ENCODE peak calls at places on chromosome 12, in six cellular contexts. Z, R, W, Q, M and J are unnamed samples.

GRCh38 chr12:96044017-96044985 is 8.9 kb upstream of the LTA4H start:
- DNase-seq in Z (peak), R (peak), W (peak), Q (no peak), M (no peak), J (no peak)

GRCh38 chr12:98490491-98491453 is 24.6 kb upstream of the TMPO start:
- DNase-seq in Z (peak), R (peak), W (peak), Q (peak), M (peak), J (peak)

GRCh38 chr12:49961993-49962764 is 507 bp downstream of the AQP5 start:
- DNase-seq in Z (no peak), R (no peak), W (no peak), Q (no peak), M (no peak), J (no peak)

GRCh38 chr12:130280226-130280625 is 57.5 kb upstream of the PIWIL1 start:
- DNase-seq in Z (no peak), R (no peak), W (peak), Q (no peak), M (no peak), J (no peak)

GRCh38 chr12:112978163-112979081 is at the start of gene OAS2:
- DNase-seq in Z (peak), R (peak), W (peak), Q (no peak), M (peak), J (peak)

GRCh38 chr12:68352067-68352466 is 19.9 kb upstream of the MDM1 start:
- DNase-seq in Z (no peak), R (no peak), W (peak), Q (peak), M (no peak), J (no peak)

GRCh38 chr12:47734725-47735480 is 9.6 kb upstream of the ENDOU start:
- DNase-seq in Z (no peak), R (no peak), W (no peak), Q (no peak), M (no peak), J (no peak)

GRCh38 chr12:12126551-12126950 is 55.8 kb downstream of the BCL2L14 start:
- DNase-seq in Z (no peak), R (no peak), W (peak), Q (no peak), M (no peak), J (no peak)

GRCh38 chr12:1518763-1519516 is 75.4 kb downstream of the FBXL14 start:
- DNase-seq in Z (peak), R (no peak), W (peak), Q (no peak), M (no peak), J (no peak)

GRCh38 chr12:122413516-122414404 is 8.7 kb downstream of the CLIP1 start:
- DNase-seq in Z (peak), R (no peak), W (no peak), Q (peak), M (no peak), J (no peak)

GRCh38 chr12:96462571-96463280 is 26.7 kb upstream of the CFAP54 start:
- DNase-seq in Z (no peak), R (no peak), W (no peak), Q (no peak), M (no peak), J (no peak)

GRCh38 chr12:54413284-54414190 is 5.5 kb downstream of the ITGA5 start:
- DNase-seq in Z (peak), R (no peak), W (peak), Q (no peak), M (peak), J (peak)

GRCh38 chr12:6328945-6329692 is 12.8 kb downstream of the TNFRSF1A start:
- DNase-seq in Z (no peak), R (no peak), W (no peak), Q (no peak), M (no peak), J (no peak)

GRCh38 chr12:30753233-30753632 is 1.5 kb downstream of the CAPRIN2 start:
- DNase-seq in Z (peak), R (peak), W (peak), Q (no peak), M (no peak), J (no peak)

GRCh38 chr12:53241623-53242412 is 9.8 kb upstream of the RARG start:
- DNase-seq in Z (no peak), R (no peak), W (no peak), Q (no peak), M (no peak), J (no peak)